ENCODE peak calls at places on chromosomes 1 and 21, in seven cellular contexts. M, F, U, V, J, A and R are unnamed samples.

GRCh38 chr1:169271094-169271493 is 96.5 kb downstream of the NME7 start:
- DNase-seq in U (no peak), A (no peak), V (peak), J (no peak), M (peak), F (no peak), R (peak)

GRCh38 chr1:110068646-110069301 is 1.7 kb downstream of the ALX3 start:
- DNase-seq in F (no peak), A (no peak), M (no peak), V (no peak), J (peak), U (no peak), R (no peak)

GRCh38 chr1:113094506-113094905 is 21.5 kb downstream of the LRIG2 start:
- DNase-seq in F (no peak), J (no peak), V (no peak), M (no peak), A (peak), U (no peak), R (no peak)

GRCh38 chr1:153608742-153609584 is 4.0 kb downstream of the S100A16 start:
- DNase-seq in F (no peak), U (no peak), M (peak), V (peak), A (peak), J (no peak), R (peak)

GRCh38 chr1:9101510-9102146 is 27.3 kb downstream of the GPR157 start:
- DNase-seq in U (peak), M (peak), J (peak), F (no peak), V (peak), A (peak), R (peak)

GRCh38 chr1:54928327-54928726 is 41.3 kb upstream of the DHCR24 start:
- DNase-seq in V (no peak), A (no peak), F (no peak), M (no peak), U (no peak), J (no peak), R (peak)

GRCh38 chr1:47175227-47175934 is 14.5 kb downstream of the PDZK1IP1 start:
- DNase-seq in J (peak), M (peak), V (peak), F (no peak), A (peak), U (peak), R (peak)

GRCh38 chr1:26336477-26337205 is 17.3 kb downstream of the CRYBG2 start:
- DNase-seq in M (no peak), A (no peak), F (peak), J (peak), U (peak), V (no peak), R (no peak)

GRCh38 chr1:58650141-58650540 is 49.7 kb downstream of the MYSM1 start:
- DNase-seq in F (no peak), A (peak), J (no peak), M (peak), V (no peak), U (no peak), R (no peak)

GRCh38 chr1:101632548-101633256 is 364.0 kb downstream of the OLFM3 start:
- DNase-seq in A (no peak), M (no peak), J (no peak), V (no peak), F (no peak), U (no peak), R (no peak)

GRCh38 chr21:39313042-39313456 is 383 bp downstream of the BRWD1 start:
- DNase-seq in J (peak), V (no peak), A (no peak), F (peak), U (no peak), M (no peak), R (no peak)

GRCh38 chr1:19511117-19511516 is 25.8 kb upstream of the CAPZB start:
- DNase-seq in M (no peak), A (no peak), V (no peak), U (no peak), J (no peak), F (no peak), R (peak)

GRCh38 chr21:26920055-26920454 is 46.8 kb downstream of the ADAMTS5 start:
- DNase-seq in U (no peak), F (no peak), A (no peak), V (no peak), J (no peak), M (peak), R (peak)

GRCh38 chr1:170853867-170854266 is 81.5 kb upstream of the MROH9 start:
- DNase-seq in F (no peak), M (no peak), J (no peak), V (no peak), A (no peak), U (no peak), R (no peak)

GRCh38 chr1:26923711-26924110 is 2.2 kb downstream of the NUDC start:
- DNase-seq in M (peak), A (no peak), F (no peak), V (peak), U (no peak), J (peak), R (peak)

GRCh38 chr1:147753084-147753483 is 7.3 kb downstream of the GJA5 start:
- DNase-seq in A (no peak), M (no peak), U (no peak), V (no peak), F (no peak), J (no peak), R (no peak)